ENCODE peak calls at places on chromosomes 12 and 14, in four cellular contexts. V is coronary artery, P is GM12865, W is GM10248. D is an unnamed sample.

GRCh38 chr12:102816816-102817434 is 100.1 kb downstream of the PAH start:
- DNase-seq in W (peak; percentile 23), P (peak; percentile 46), V (no peak), D (no peak)

GRCh38 chr12:131117438-131118245 is 163.9 kb downstream of the ADGRD1 start:
- DNase-seq in V (no peak), W (no peak), P (no peak), D (no peak)

GRCh38 chr14:75306917-75307699 is 28.5 kb downstream of the FOS start:
- DNase-seq in P (peak; percentile 81), V (peak; percentile 62), W (peak; percentile 63), D (no peak)

GRCh38 chr12:114334395-114334794 is 71.5 kb downstream of the TBX5 start:
- DNase-seq in V (no peak), P (no peak), W (no peak), D (no peak)

GRCh38 chr12:92141585-92142244 is 3.9 kb downstream of the BTG1 start:
- DNase-seq in W (no peak), V (no peak), P (peak; percentile 63), D (no peak)

GRCh38 chr14:80388980-80389711 is 177.8 kb upstream of the DIO2 start:
- DNase-seq in V (no peak), P (no peak), W (no peak), D (no peak)

GRCh38 chr14:51147183-51147582 is 52.3 kb upstream of the TRIM9 start:
- DNase-seq in P (no peak), W (no peak), V (no peak), D (no peak)

GRCh38 chr12:68154768-68155167 is 4.8 kb downstream of the IFNG start:
- DNase-seq in P (no peak), V (no peak), W (no peak), D (no peak)

GRCh38 chr12:127172857-127173256 is 1094.1 kb upstream of the TMEM132C start:
- DNase-seq in V (no peak), P (no peak), W (no peak), D (peak; percentile 5)

GRCh38 chr14:91193069-91193468 is 51.4 kb downstream of the GPR68 start:
- DNase-seq in P (no peak), V (no peak), W (no peak), D (no peak)

GRCh38 chr14:79415726-79416125 is 795.6 kb downstream of the DIO2 start:
- DNase-seq in V (no peak), W (no peak), P (no peak), D (no peak)

GRCh38 chr12:18681818-18682217 is 56.0 kb downstream of the PLCZ1 start:
- DNase-seq in P (no peak), V (no peak), W (no peak), D (no peak)

GRCh38 chr14:22472935-22473854 is 115.8 kb downstream of the DAD1 start:
- DNase-seq in W (peak; percentile 71), V (no peak), P (peak; percentile 88), D (no peak)

GRCh38 chr12:60072911-60073310 is 477.1 kb downstream of the SLC16A7 start:
- DNase-seq in P (no peak), V (no peak), W (no peak), D (no peak)

GRCh38 chr12:117919479-117919878 is 49.3 kb downstream of the KSR2 start:
- DNase-seq in W (no peak), P (no peak), V (no peak), D (no peak)

GRCh38 chr12:93722757-93723567 is 45.8 kb downstream of the CRADD start:
- DNase-seq in V (no peak), W (no peak), P (no peak), D (no peak)

GRCh38 chr12:58566599-58566998 is 353.7 kb downstream of the LRIG3 start:
- DNase-seq in V (no peak), P (no peak), W (no peak), D (no peak)

GRCh38 chr12:106953352-106954260 is 2.1 kb upstream of the TMEM263 start:
- DNase-seq in P (no peak), V (no peak), W (no peak), D (no peak)

GRCh38 chr12:13383379-13383778 is 186.9 kb downstream of the EMP1 start:
- DNase-seq in V (no peak), P (no peak), W (no peak), D (peak; percentile 23)

GRCh38 chr12:113850309-113851056 is 115.6 kb downstream of the RBM19 start:
- DNase-seq in V (no peak), W (no peak), P (no peak), D (no peak)

GRCh38 chr14:25086081-25086480 is 36.1 kb upstream of the STXBP6 start:
- DNase-seq in W (no peak), P (no peak), V (no peak), D (no peak)

GRCh38 chr14:68677476-68677875 is 115.4 kb downstream of the ZFP36L1 start:
- DNase-seq in W (no peak), V (no peak), P (no peak), D (no peak)

GRCh38 chr14:36518586-36519430 is 1.2 kb downstream of the NKX2-1 start:
- DNase-seq in W (peak; percentile 18), P (no peak), V (no peak), D (peak; percentile 80)

GRCh38 chr14:55028066-55028465 is 1.0 kb downstream of the SOCS4 start:
- DNase-seq in W (no peak), P (no peak), V (no peak), D (no peak)

GRCh38 chr14:104881369-104881979 is 16.4 kb downstream of the CEP170B start:
- DNase-seq in P (peak; percentile 30), V (no peak), W (no peak), D (no peak)

GRCh38 chr14:73739174-73739898 is 25.2 kb upstream of the PNMA1 start:
- DNase-seq in V (peak; percentile 73), W (no peak), P (no peak), D (no peak)

GRCh38 chr12:121811434-121812319 is 7.9 kb downstream of the SETD1B start:
- DNase-seq in W (peak; percentile 91), P (peak; percentile 65), V (no peak), D (peak; percentile 94)

GRCh38 chr12:89959188-89959587 is 250.6 kb upstream of the ATP2B1 start:
- DNase-seq in P (no peak), V (no peak), W (no peak), D (no peak)

GRCh38 chr12:51442324-51442723 is 17.7 kb downstream of the SLC4A8 start:
- DNase-seq in V (no peak), P (no peak), W (no peak), D (no peak)

GRCh38 chr14:98977451-98977850 is 294.5 kb downstream of the BCL11B start:
- DNase-seq in V (no peak), W (no peak), P (no peak), D (no peak)

DNA sequence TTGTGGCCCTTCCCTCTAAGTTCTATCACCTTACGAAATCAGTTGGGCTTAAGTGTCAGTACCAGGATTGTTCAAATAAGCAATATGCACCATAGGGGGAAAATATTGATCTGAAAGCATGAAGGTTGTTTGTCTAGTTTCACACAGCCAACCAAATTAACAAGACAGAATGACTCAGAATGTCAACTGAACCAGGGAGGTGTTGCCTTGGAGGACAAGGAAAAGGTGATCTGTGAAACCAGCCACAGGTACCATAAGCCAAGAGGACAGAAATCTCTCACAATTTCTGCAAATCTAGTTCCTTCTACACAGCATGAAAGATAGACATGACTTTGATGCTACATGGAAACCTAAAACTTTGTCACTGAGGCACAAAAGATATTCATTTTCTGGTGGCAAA is 297.9 kb downstream of the BCL11B start:
- DNase-seq in P (no peak), W (no peak), V (no peak), D (no peak)
- TF ChIP-seq CTCF in P (no peak), W (no peak), V (no peak), D (no peak)

GRCh38 chr14:49933128-49933527 is 40.2 kb downstream of the ARF6 start:
- DNase-seq in V (no peak), P (no peak), W (no peak), D (no peak)
- TF ChIP-seq CTCF in V (no peak), P (no peak), W (no peak), D (no peak)

GRCh38 chr12:1533205-1533601 is 61.2 kb downstream of the FBXL14 start:
- DNase-seq in W (no peak), V (no peak), P (peak; percentile 78), D (peak; percentile 53)
- TF ChIP-seq CTCF in W (no peak), V (no peak), P (peak; percentile 31), D (no peak)

DNA sequence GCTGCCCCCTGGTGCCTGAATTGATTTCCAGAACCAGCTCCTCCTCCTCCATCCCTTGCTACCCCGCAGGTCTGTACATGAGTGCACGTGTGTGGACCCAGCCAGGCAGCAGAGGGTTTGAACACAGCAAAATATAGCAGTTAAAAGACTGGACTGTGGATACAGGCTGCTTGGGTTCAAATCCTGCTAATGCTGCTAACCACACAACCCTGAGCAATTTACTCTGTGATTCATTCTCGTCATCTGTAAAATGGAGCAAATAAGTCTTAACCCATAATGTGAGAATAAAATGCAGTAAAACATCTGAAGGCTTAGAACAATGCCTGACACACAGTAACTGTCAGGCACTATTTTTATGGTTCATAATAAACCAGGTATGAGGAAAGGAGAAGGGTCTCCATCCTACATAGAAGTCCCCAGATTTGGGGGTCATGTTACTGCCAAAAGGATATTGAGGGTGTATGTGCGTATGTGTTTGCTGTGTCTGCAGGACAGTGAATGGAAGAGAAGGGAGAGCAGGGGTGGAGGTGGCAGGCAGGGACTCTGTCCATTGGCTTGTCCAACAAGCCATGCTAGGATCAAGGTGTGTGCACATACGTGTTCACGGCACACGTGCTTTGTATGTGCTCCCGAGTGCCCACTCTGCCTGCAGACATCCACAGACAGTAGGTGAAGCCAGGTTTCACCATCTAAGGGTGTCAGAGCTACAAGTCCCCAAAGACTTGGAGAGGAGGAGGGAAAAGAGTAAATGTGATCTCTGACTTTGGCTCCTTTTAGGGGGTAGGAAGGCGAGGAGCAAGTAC is 1.5 kb upstream of the STAT6 start:
- DNase-seq in P (no peak), W (no peak), V (no peak), D (no peak)
- TF ChIP-seq CTCF in P (peak; percentile 77), W (peak; percentile 84), V (no peak), D (no peak)

GRCh38 chr14:28058012-28058296 is 708.6 kb upstream of the FOXG1 start:
- DNase-seq in W (no peak), P (no peak), V (no peak), D (no peak)
- TF ChIP-seq CTCF in W (no peak), P (no peak), V (no peak), D (no peak)